ENCODE peak calls at places on chromosomes 3 and 15, in five cellular contexts. I is B cell, C is NCI-H446, V is iris pigment epithelial cell, W is A172. H is an unnamed sample.

GRCh38 chr15:55016225-55016624 is 180.5 kb downstream of the RSL24D1 start:
- DNase-seq in I (no peak), W (no peak), V (no peak), C (no peak), H (no peak)

GRCh38 chr3:32448686-32449474 is 53.8 kb downstream of the CMTM6 start:
- DNase-seq in I (no peak), C (no peak), V (no peak), W (no peak), H (no peak)

GRCh38 chr3:103055021-103055420 is 620.2 kb downstream of the ZPLD1 start:
- DNase-seq in W (no peak), C (no peak), I (no peak), V (no peak), H (no peak)

GRCh38 chr3:100913870-100914654 is 79.2 kb downstream of the ABI3BP start:
- DNase-seq in C (no peak), V (peak; percentile 55), W (no peak), I (no peak), H (no peak)

GRCh38 chr3:197030379-197031314 is 1.0 kb upstream of the MELTF start:
- DNase-seq in W (no peak), V (peak; percentile 37), C (no peak), I (no peak), H (no peak)

GRCh38 chr3:147507638-147508286 is 98.6 kb downstream of the ZIC1 start:
- DNase-seq in V (peak; percentile 43), I (no peak), C (no peak), W (no peak), H (peak; percentile 81)

GRCh38 chr15:81097116-81097892 is 36.8 kb upstream of the CFAP161 start:
- DNase-seq in W (no peak), V (no peak), I (no peak), C (no peak), H (no peak)

GRCh38 chr3:16101295-16102186 is 72.9 kb upstream of the GALNT15 start:
- DNase-seq in C (no peak), I (no peak), V (peak; percentile 57), W (peak; percentile 95), H (no peak)

GRCh38 chr15:57138260-57138895 is 219.9 kb downstream of the TCF12 start:
- DNase-seq in V (peak; percentile 87), W (peak; percentile 36), I (no peak), C (peak; percentile 18), H (peak; percentile 54)

GRCh38 chr3:143849854-143850549 is 1.7 kb upstream of the SLC9A9 start:
- DNase-seq in I (no peak), V (peak; percentile 91), C (no peak), W (peak; percentile 55), H (peak; percentile 86)

GRCh38 chr3:81788044-81788443 is 26.6 kb upstream of the GBE1 start:
- DNase-seq in V (no peak), I (no peak), W (no peak), C (no peak), H (no peak)

GRCh38 chr15:100929641-100930042 is 10.5 kb downstream of the LRRK1 start:
- DNase-seq in C (no peak), V (no peak), I (no peak), W (no peak), H (no peak)

GRCh38 chr3:160052385-160053047 is 63.9 kb downstream of the IL12A start:
- DNase-seq in C (no peak), V (peak; percentile 31), W (no peak), I (no peak), H (no peak)

GRCh38 chr3:130894130-130894872 is 417 bp downstream of the ATP2C1 start:
- DNase-seq in I (peak; percentile 47), V (peak; percentile 34), W (peak; percentile 19), C (no peak), H (peak; percentile 20)